ENCODE peak calls at places on chromosomes 11 and 22, in seven cellular contexts. C is stomach, M is pancreas, J is lower lobe of right lung, B is AG04450, Z is AG10803, F is HCT116. D is an unnamed sample.

GRCh38 chr11:72864692-72865655 is 50.8 kb downstream of the ATG16L2 start:
- DNase-seq in J (no peak), Z (peak; percentile 44), M (no peak), B (no peak), C (no peak), F (no peak), D (no peak)

GRCh38 chr11:19432370-19433163 is 191.8 kb upstream of the E2F8 start:
- DNase-seq in M (no peak), C (no peak), F (no peak), Z (peak; percentile 92), B (peak; percentile 77), J (no peak), D (no peak)

GRCh38 chr11:110778351-110778750 is 66.1 kb upstream of the ARHGAP20 start:
- DNase-seq in F (no peak), C (no peak), B (no peak), M (no peak), J (no peak), Z (no peak), D (no peak)

GRCh38 chr11:130209944-130210854 is 50.6 kb downstream of the ST14 start:
- DNase-seq in M (no peak), C (peak; percentile 23), J (peak; percentile 39), F (no peak), B (no peak), Z (no peak), D (no peak)

GRCh38 chr22:44697423-44698179 is 4.4 kb upstream of the PRR5 start:
- DNase-seq in J (peak; percentile 89), M (peak; percentile 67), B (peak; percentile 27), C (peak; percentile 87), F (peak; percentile 66), Z (peak; percentile 74), D (peak; percentile 91)

GRCh38 chr11:118180300-118180703 is 3.9 kb upstream of the SCN2B start:
- DNase-seq in B (no peak), Z (peak; percentile 26), M (no peak), F (peak; percentile 55), C (no peak), J (no peak), D (peak; percentile 74)

GRCh38 chr22:50697667-50698506 is 25.3 kb downstream of the SHANK3 start:
- DNase-seq in B (no peak), C (no peak), J (peak; percentile 43), M (no peak), Z (no peak), F (no peak), D (peak; percentile 62)

GRCh38 chr11:105274631-105275030 is 135.1 kb upstream of the CARD18 start:
- DNase-seq in M (no peak), B (no peak), J (no peak), C (no peak), F (no peak), Z (no peak), D (no peak)

GRCh38 chr11:108199446-108200321 is 22.8 kb downstream of the NPAT start:
- DNase-seq in M (no peak), B (no peak), F (no peak), J (peak; percentile 69), Z (peak; percentile 42), C (no peak), D (no peak)

GRCh38 chr11:115928811-115929210 is 424.6 kb upstream of the CADM1 start:
- DNase-seq in C (no peak), F (no peak), B (no peak), Z (no peak), M (no peak), J (no peak), D (no peak)

GRCh38 chr11:9565822-9566560 is 7.5 kb upstream of the WEE1 start:
- DNase-seq in Z (peak; percentile 100), J (no peak), C (peak; percentile 39), B (peak; percentile 100), M (peak; percentile 44), F (peak; percentile 100), D (no peak)

GRCh38 chr11:101866619-101867491 is 48.0 kb upstream of the CEP126 start:
- DNase-seq in Z (peak; percentile 68), B (no peak), F (no peak), M (no peak), J (no peak), C (no peak), D (no peak)

GRCh38 chr11:65225284-65226102 is 36.3 kb upstream of the POLA2 start:
- DNase-seq in C (peak; percentile 69), M (peak; percentile 49), F (no peak), B (peak; percentile 6), J (peak; percentile 73), Z (peak; percentile 54), D (no peak)

GRCh38 chr22:41237707-41238569 is 2.8 kb downstream of the CHADL start:
- DNase-seq in J (peak; percentile 91), C (peak; percentile 88), F (no peak), B (no peak), Z (peak; percentile 31), M (peak; percentile 79), D (no peak)

GRCh38 chr11:128407962-128408361 is 179.4 kb downstream of the ETS1 start:
- DNase-seq in Z (peak; percentile 94), F (no peak), C (no peak), B (no peak), M (no peak), J (no peak), D (no peak)
- H3K4me3 ChIP-seq in Z (no peak overlapping the region), F (no peak overlapping the region), C (no peak overlapping the region), B (no peak overlapping the region), M (no peak overlapping the region), J (no peak overlapping the region), D (no peak overlapping the region)

GRCh38 chr22:35736701-35737100 is 19.0 kb downstream of the APOL5 start:
- DNase-seq in J (no peak), F (no peak), B (no peak), M (no peak), Z (no peak), C (no peak), D (no peak)
- H3K4me3 ChIP-seq in J (no peak overlapping the region), F (no peak overlapping the region), B (no peak overlapping the region), M (no peak overlapping the region), Z (no peak overlapping the region), C (no peak overlapping the region), D (no peak overlapping the region)

GRCh38 chr11:62556102-62556871 is 9.7 kb upstream of the AHNAK start:
- DNase-seq in B (peak; percentile 86), F (peak; percentile 93), Z (peak; percentile 95), J (peak; percentile 94), M (peak; percentile 61), C (peak; percentile 89), D (peak; percentile 97)

GRCh38 chr11:62558669-62559068 is 12.1 kb upstream of the AHNAK start:
- DNase-seq in J (no peak), F (no peak), M (no peak), B (no peak), C (no peak), Z (no peak), D (no peak)

GRCh38 chr11:62560566-62561103 is 13.1 kb downstream of the EEF1G start:
- DNase-seq in M (peak; percentile 61), B (peak; percentile 97), Z (peak; percentile 99), J (peak; percentile 90), C (peak; percentile 91), F (peak; percentile 92), D (peak; percentile 97)

GRCh38 chr11:62556872-62557631 is 10.4 kb upstream of the AHNAK start:
- DNase-seq in B (no peak), M (no peak), C (no peak), F (no peak), J (no peak), Z (no peak), D (no peak)

GRCh38 chr11:62559204-62559603 is 12.6 kb upstream of the AHNAK start:
- DNase-seq in B (no peak), M (no peak), J (no peak), F (no peak), Z (no peak), C (no peak), D (no peak)
- H3K4me3 ChIP-seq in B (no peak overlapping the region), M (no peak overlapping the region), J (no peak overlapping the region), F (no peak overlapping the region), Z (no peak overlapping the region), C (no peak overlapping the region), D (no peak overlapping the region)

GRCh38 chr11:27610287-27610686 is 90.0 kb downstream of the BDNF start:
- DNase-seq in J (no peak), F (no peak), B (no peak), M (no peak), Z (no peak), C (no peak), D (no peak)
- H3K4me3 ChIP-seq in J (no peak overlapping the region), F (no peak overlapping the region), B (no peak overlapping the region), M (no peak overlapping the region), Z (no peak overlapping the region), C (no peak overlapping the region), D (no peak overlapping the region)

GRCh38 chr11:1336836-1337646 is 27.6 kb upstream of the TOLLIP start:
- DNase-seq in M (no peak), Z (no peak), B (no peak), J (peak; percentile 79), C (no peak), F (no peak), D (peak; percentile 85)
- H3K4me3 ChIP-seq in M (no peak overlapping the region), Z (no peak overlapping the region), B (no peak overlapping the region), J (peak overlapping the region; percentile 34), C (peak overlapping the region; percentile 48), F (no peak overlapping the region), D (peak overlapping the region; percentile 48)

GRCh38 chr22:19963863-19964642 is 22.4 kb upstream of the TXNRD2 start:
- DNase-seq in Z (no peak), B (no peak), F (no peak), J (no peak), M (no peak), C (no peak), D (no peak)

GRCh38 chr22:19961868-19962245 is 20.2 kb upstream of the TXNRD2 start:
- DNase-seq in J (no peak), F (no peak), Z (no peak), C (no peak), B (no peak), M (no peak), D (no peak)

GRCh38 chr22:19961201-19961580 is 19.6 kb upstream of the TXNRD2 start:
- DNase-seq in B (no peak), J (no peak), C (no peak), M (no peak), Z (no peak), F (no peak), D (no peak)

GRCh38 chr22:19962909-19963806 is 21.5 kb upstream of the TXNRD2 start:
- DNase-seq in B (no peak), C (peak; percentile 95), J (peak; percentile 92), Z (peak; percentile 33), F (peak; percentile 86), M (peak; percentile 92), D (no peak)

GRCh38 chr22:19962246-19962908 is 20.8 kb upstream of the TXNRD2 start:
- DNase-seq in J (peak; percentile 85), B (no peak), F (peak; percentile 79), M (peak; percentile 84), Z (peak; percentile 71), C (peak; percentile 90), D (no peak)
- H3K4me3 ChIP-seq in J (peak overlapping the region; percentile 35), B (no peak overlapping the region), F (peak overlapping the region; percentile 46), M (no peak overlapping the region), Z (no peak overlapping the region), C (peak overlapping the region; percentile 16), D (peak overlapping the region; percentile 44)

GRCh38 chr11:100777736-100778135 is 90.6 kb downstream of the ARHGAP42 start:
- DNase-seq in M (no peak), F (no peak), Z (no peak), C (no peak), J (no peak), B (no peak), D (no peak)
- H3K4me3 ChIP-seq in M (no peak overlapping the region), F (no peak overlapping the region), Z (no peak overlapping the region), C (no peak overlapping the region), J (no peak overlapping the region), B (no peak overlapping the region), D (no peak overlapping the region)